ENCODE peak calls at places on chromosome 19, in five cellular contexts. C, A, H, D and U are unnamed samples.

GRCh38 chr19:1799695-1800342 is 12.3 kb downstream of the ATP8B3 start:
- DNase-seq in C (no peak), A (no peak), H (no peak), D (no peak), U (no peak)

GRCh38 chr19:13920940-13921744 is 15.1 kb downstream of the CC2D1A start:
- DNase-seq in C (no peak), A (no peak), H (peak; percentile 64), D (no peak), U (peak; percentile 33)

GRCh38 chr19:17021793-17022590 is 4.6 kb downstream of the CPAMD8 start:
- DNase-seq in C (no peak), A (no peak), H (peak; percentile 58), D (no peak), U (no peak)

GRCh38 chr19:2491130-2491801 is 15.3 kb downstream of the GADD45B start:
- DNase-seq in C (peak; percentile 90), A (no peak), H (peak; percentile 87), D (no peak), U (no peak)

GRCh38 chr19:10289167-10289835 is 451 bp upstream of the ICAM5 start:
- DNase-seq in C (no peak), A (no peak), H (peak; percentile 32), D (no peak), U (peak; percentile 54)

GRCh38 chr19:29660835-29661234 is 4.4 kb upstream of the PLEKHF1 start:
- DNase-seq in C (no peak), A (no peak), H (peak; percentile 60), D (no peak), U (no peak)

GRCh38 chr19:4130635-4131438 is 6.9 kb upstream of the MAP2K2 start:
- DNase-seq in C (peak; percentile 46), A (no peak), H (peak; percentile 84), D (no peak), U (no peak)

GRCh38 chr19:33214621-33215020 is 11.0 kb downstream of the SLC7A10 start:
- DNase-seq in C (no peak), A (no peak), H (peak; percentile 23), D (peak; percentile 37), U (no peak)

GRCh38 chr19:4687396-4687795 is 17.3 kb upstream of the MYDGF start:
- DNase-seq in C (no peak), A (no peak), H (no peak), D (no peak), U (no peak)

GRCh38 chr19:45027371-45027770 is 11.5 kb upstream of the CLASRP start:
- DNase-seq in C (no peak), A (no peak), H (no peak), D (no peak), U (no peak)

GRCh38 chr19:687569-688166 is 7.6 kb downstream of the PRSS57 start:
- DNase-seq in C (no peak), A (no peak), H (no peak), D (no peak), U (no peak)

GRCh38 chr19:50500060-50500752 is 10.8 kb downstream of the JOSD2 start:
- DNase-seq in C (no peak), A (no peak), H (no peak), D (no peak), U (no peak)

GRCh38 chr19:35107541-35107939 is 8.1 kb upstream of the FXYD3 start:
- DNase-seq in C (no peak), A (no peak), H (peak; percentile 56), D (peak; percentile 41), U (no peak)

GRCh38 chr19:24062222-24062621 is 24.8 kb upstream of the ZNF254 start:
- DNase-seq in C (no peak), A (no peak), H (peak; percentile 37), D (no peak), U (no peak)

GRCh38 chr19:32824906-32825608 is 44.5 kb downstream of the SLC7A9 start:
- DNase-seq in C (no peak), A (no peak), H (no peak), D (peak; percentile 28), U (no peak)

GRCh38 chr19:57103573-57104277 is 16.1 kb upstream of the USP29 start:
- DNase-seq in C (no peak), A (no peak), H (peak; percentile 63), D (peak; percentile 14), U (peak; percentile 10)

DNA sequence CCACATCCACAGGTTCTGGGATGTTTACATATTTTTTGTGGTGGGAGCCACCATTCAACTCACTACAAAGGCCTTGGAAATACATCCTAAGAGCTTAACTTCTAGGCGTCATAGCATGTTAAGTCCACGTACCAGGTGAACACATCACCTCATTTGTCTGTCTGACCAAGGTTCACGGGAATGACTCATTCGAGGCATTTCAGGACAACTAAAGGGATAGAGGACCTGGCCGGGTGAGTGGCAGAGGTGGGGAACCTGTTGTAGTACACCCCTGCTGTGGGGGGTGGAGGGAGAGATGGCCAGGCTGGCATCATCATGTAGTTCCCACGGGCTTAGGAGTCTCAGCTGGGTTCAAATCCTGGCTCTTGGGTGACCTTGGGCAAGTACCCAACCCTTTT is 51.5 kb downstream of the BICRA start:
- DNase-seq in C (no peak), A (no peak), H (no peak), D (no peak), U (no peak)
- TF ChIP-seq CTCF in C (no peak), A (no peak), H (no peak), D (no peak), U (no peak)

GRCh38 chr19:30923096-30923495 is 426.1 kb downstream of the TSHZ3 start:
- DNase-seq in C (no peak), A (no peak), H (no peak), D (no peak), U (no peak)
- TF ChIP-seq CTCF in C (no peak), A (no peak), H (no peak), D (no peak), U (no peak)

GRCh38 chr19:39940221-39940833 is 5.9 kb upstream of the FCGBP start:
- DNase-seq in C (no peak), A (no peak), H (no peak), D (no peak), U (no peak)

GRCh38 chr19:39941615-39942507 is 7.4 kb upstream of the FCGBP start:
- DNase-seq in C (peak; percentile 12), A (no peak), H (peak; percentile 15), D (no peak), U (peak; percentile 67)

GRCh38 chr19:39937792-39938191 is 3.4 kb upstream of the FCGBP start:
- DNase-seq in C (no peak), A (no peak), H (no peak), D (no peak), U (no peak)

GRCh38 chr19:39943586-39943985 is 9.2 kb upstream of the FCGBP start:
- DNase-seq in C (no peak), A (no peak), H (no peak), D (no peak), U (no peak)

DNA sequence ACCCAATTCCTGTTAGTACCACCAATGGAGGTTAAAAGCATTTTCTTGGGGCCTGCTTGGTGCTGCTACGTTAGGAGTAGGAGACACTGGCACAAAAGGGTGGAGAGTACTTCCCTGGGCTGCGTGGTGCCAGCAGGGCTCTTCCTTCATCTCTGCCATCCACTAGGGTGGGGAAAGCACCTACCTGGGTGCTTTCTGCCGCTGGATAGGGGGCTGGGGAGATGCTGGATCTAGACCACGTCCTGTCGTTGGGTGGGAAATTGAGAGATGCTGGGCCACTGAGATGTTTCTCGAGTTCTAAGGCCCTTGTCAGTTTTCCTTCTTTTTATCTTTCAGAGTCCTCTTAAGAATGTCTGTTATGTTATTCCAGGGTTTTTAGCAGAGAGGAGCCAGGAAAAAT is 6.7 kb upstream of the FCGBP start:
- DNase-seq in C (no peak), A (no peak), H (no peak), D (no peak), U (no peak)
- TF ChIP-seq CTCF in C (no peak), A (no peak), H (no peak), D (no peak), U (no peak)

GRCh38 chr19:43305642-43306041 is 36.3 kb upstream of the PSG9 start:
- DNase-seq in C (no peak), A (no peak), H (no peak), D (no peak), U (no peak)
- TF ChIP-seq CTCF in C (no peak), A (peak; percentile 29), H (no peak), D (no peak), U (peak; percentile 30)

GRCh38 chr19:38417544-38418506 is 8.2 kb downstream of the RASGRP4 start:
- DNase-seq in C (no peak), A (no peak), H (no peak), D (peak; percentile 46), U (peak; percentile 38)
- TF ChIP-seq CTCF in C (no peak), A (peak; percentile 11), H (no peak), D (peak; percentile 43), U (no peak)

DNA sequence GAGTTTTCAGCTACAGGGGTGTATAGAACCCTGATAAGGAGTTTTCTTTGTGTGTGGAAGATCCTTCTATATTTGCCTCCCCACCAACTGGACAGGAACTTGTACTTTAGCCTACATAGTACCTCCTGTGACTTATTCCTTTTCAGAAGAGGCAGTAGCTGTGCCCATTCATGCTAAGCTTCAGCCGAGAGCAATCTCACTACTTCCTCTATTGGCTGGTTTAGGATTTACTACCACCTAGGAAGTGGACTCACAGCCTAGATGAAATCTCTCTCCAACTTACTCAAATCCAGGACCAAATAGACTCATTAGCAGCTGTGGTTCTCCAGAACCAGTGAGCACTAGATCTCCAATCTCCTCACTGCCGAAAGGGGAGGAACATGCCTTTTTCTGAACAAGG is 2.3 kb upstream of the REX1BD start:
- DNase-seq in C (no peak), A (no peak), H (no peak), D (no peak), U (no peak)
- TF ChIP-seq CTCF in C (no peak), A (no peak), H (no peak), D (no peak), U (peak; percentile 30)

GRCh38 chr19:55132453-55133129 is 15.2 kb upstream of the PPP1R12C start:
- DNase-seq in C (no peak), A (no peak), H (no peak), D (no peak), U (no peak)
- TF ChIP-seq CTCF in C (no peak), A (no peak), H (no peak), D (peak; percentile 23), U (peak; percentile 26)